ENCODE peak calls at places on chromosome 2, in eight cellular contexts. One of them, this sample, is unnamed.

GRCh38 chr2:174779361-174779928 is 15.2 kb upstream of the CHRNA1 start:
- DNase-seq in sigmoid colon: no peak
- DNase-seq in kidney epithelial cell: no peak
- DNase-seq in A549: no peak
- DNase-seq in foreskin fibroblast: peak
- DNase-seq in uterus: no peak
- DNase-seq in K562: no peak
- DNase-seq in HL-60: no peak
- DNase-seq in this sample: no peak

GRCh38 chr2:46645681-46646162 is 166.4 kb downstream of the TMEM247 start:
- DNase-seq in kidney epithelial cell: no peak
- DNase-seq in uterus: peak
- DNase-seq in A549: no peak
- DNase-seq in sigmoid colon: peak
- DNase-seq in HL-60: no peak
- DNase-seq in K562: no peak
- DNase-seq in foreskin fibroblast: peak
- DNase-seq in this sample: peak

GRCh38 chr2:128300621-128301020 is 18.0 kb downstream of the HS6ST1 start:
- DNase-seq in kidney epithelial cell: no peak
- DNase-seq in sigmoid colon: no peak
- DNase-seq in uterus: no peak
- DNase-seq in HL-60: no peak
- DNase-seq in K562: no peak
- DNase-seq in A549: no peak
- DNase-seq in foreskin fibroblast: no peak
- DNase-seq in this sample: no peak

GRCh38 chr2:179805001-179805400 is 56.4 kb downstream of the ZNF385B start:
- DNase-seq in foreskin fibroblast: no peak
- DNase-seq in uterus: no peak
- DNase-seq in A549: no peak
- DNase-seq in sigmoid colon: no peak
- DNase-seq in kidney epithelial cell: no peak
- DNase-seq in HL-60: no peak
- DNase-seq in K562: no peak
- DNase-seq in this sample: no peak

GRCh38 chr2:84493494-84493893 is 22.8 kb upstream of the DNAH6 start:
- DNase-seq in K562: no peak
- DNase-seq in kidney epithelial cell: no peak
- DNase-seq in A549: no peak
- DNase-seq in foreskin fibroblast: peak
- DNase-seq in HL-60: no peak
- DNase-seq in sigmoid colon: no peak
- DNase-seq in uterus: no peak
- DNase-seq in this sample: peak

GRCh38 chr2:224263571-224264043 is 138.3 kb downstream of the FAM124B start:
- DNase-seq in HL-60: no peak
- DNase-seq in K562: no peak
- DNase-seq in foreskin fibroblast: peak
- DNase-seq in kidney epithelial cell: no peak
- DNase-seq in sigmoid colon: no peak
- DNase-seq in A549: no peak
- DNase-seq in uterus: no peak
- DNase-seq in this sample: peak

GRCh38 chr2:217076651-217077232 is 216.9 kb upstream of the TNP1 start:
- DNase-seq in foreskin fibroblast: no peak
- DNase-seq in kidney epithelial cell: no peak
- DNase-seq in K562: no peak
- DNase-seq in A549: no peak
- DNase-seq in uterus: no peak
- DNase-seq in sigmoid colon: no peak
- DNase-seq in HL-60: no peak
- DNase-seq in this sample: no peak

GRCh38 chr2:202831241-202831997 is 40.1 kb downstream of the ICA1L start:
- DNase-seq in A549: peak
- DNase-seq in HL-60: peak
- DNase-seq in K562: peak
- DNase-seq in foreskin fibroblast: peak
- DNase-seq in kidney epithelial cell: no peak
- DNase-seq in uterus: no peak
- DNase-seq in sigmoid colon: no peak
- DNase-seq in this sample: peak

GRCh38 chr2:127649684-127650040 is 3.7 kb downstream of the GPR17 start:
- DNase-seq in sigmoid colon: peak
- DNase-seq in K562: peak
- DNase-seq in A549: peak
- DNase-seq in kidney epithelial cell: peak
- DNase-seq in HL-60: peak
- DNase-seq in uterus: peak
- DNase-seq in foreskin fibroblast: peak
- DNase-seq in this sample: peak

GRCh38 chr2:225599856-225600255 is 200.3 kb downstream of the NYAP2 start:
- DNase-seq in foreskin fibroblast: no peak
- DNase-seq in K562: no peak
- DNase-seq in sigmoid colon: no peak
- DNase-seq in kidney epithelial cell: no peak
- DNase-seq in uterus: no peak
- DNase-seq in A549: no peak
- DNase-seq in HL-60: no peak
- DNase-seq in this sample: no peak

GRCh38 chr2:200373973-200374416 is 67.5 kb downstream of the SPATS2L start:
- DNase-seq in K562: no peak
- DNase-seq in A549: no peak
- DNase-seq in foreskin fibroblast: no peak
- DNase-seq in HL-60: no peak
- DNase-seq in uterus: no peak
- DNase-seq in sigmoid colon: no peak
- DNase-seq in kidney epithelial cell: no peak
- DNase-seq in this sample: no peak

GRCh38 chr2:188042412-188042811 is 249.3 kb upstream of the GULP1 start:
- DNase-seq in HL-60: no peak
- DNase-seq in sigmoid colon: no peak
- DNase-seq in kidney epithelial cell: peak
- DNase-seq in foreskin fibroblast: peak
- DNase-seq in K562: no peak
- DNase-seq in uterus: no peak
- DNase-seq in A549: no peak
- DNase-seq in this sample: peak

GRCh38 chr2:190534310-190535118 is at the start of gene NEMP2:
- DNase-seq in sigmoid colon: peak
- DNase-seq in A549: peak
- DNase-seq in kidney epithelial cell: no peak
- DNase-seq in uterus: peak
- DNase-seq in K562: peak
- DNase-seq in HL-60: peak
- DNase-seq in foreskin fibroblast: peak
- DNase-seq in this sample: peak

GRCh38 chr2:62313433-62314227 is 117.7 kb downstream of the B3GNT2 start:
- DNase-seq in A549: no peak
- DNase-seq in uterus: no peak
- DNase-seq in K562: no peak
- DNase-seq in foreskin fibroblast: no peak
- DNase-seq in sigmoid colon: no peak
- DNase-seq in HL-60: peak
- DNase-seq in kidney epithelial cell: no peak
- DNase-seq in this sample: no peak

GRCh38 chr2:191957996-191958860 is 111.3 kb upstream of the CAVIN2 start:
- DNase-seq in kidney epithelial cell: no peak
- DNase-seq in uterus: no peak
- DNase-seq in K562: no peak
- DNase-seq in A549: no peak
- DNase-seq in foreskin fibroblast: no peak
- DNase-seq in sigmoid colon: no peak
- DNase-seq in HL-60: no peak
- DNase-seq in this sample: no peak

GRCh38 chr2:23386422-23387220 is 1.6 kb downstream of the KLHL29 start:
- DNase-seq in sigmoid colon: peak
- DNase-seq in A549: peak
- DNase-seq in K562: no peak
- DNase-seq in kidney epithelial cell: no peak
- DNase-seq in HL-60: no peak
- DNase-seq in uterus: peak
- DNase-seq in foreskin fibroblast: no peak
- DNase-seq in this sample: peak

GRCh38 chr2:70851704-70852103 is 16.1 kb upstream of the CD207 start:
- DNase-seq in HL-60: peak
- DNase-seq in K562: no peak
- DNase-seq in sigmoid colon: no peak
- DNase-seq in A549: no peak
- DNase-seq in kidney epithelial cell: no peak
- DNase-seq in uterus: no peak
- DNase-seq in foreskin fibroblast: no peak
- DNase-seq in this sample: no peak

GRCh38 chr2:164785447-164785846 is 56.2 kb downstream of the COBLL1 start:
- DNase-seq in foreskin fibroblast: no peak
- DNase-seq in HL-60: no peak
- DNase-seq in kidney epithelial cell: no peak
- DNase-seq in A549: no peak
- DNase-seq in sigmoid colon: no peak
- DNase-seq in uterus: no peak
- DNase-seq in K562: no peak
- DNase-seq in this sample: no peak

GRCh38 chr2:37561615-37562569 is 109.5 kb downstream of the CDC42EP3 start:
- DNase-seq in HL-60: no peak
- DNase-seq in foreskin fibroblast: peak
- DNase-seq in A549: peak
- DNase-seq in uterus: no peak
- DNase-seq in sigmoid colon: no peak
- DNase-seq in K562: peak
- DNase-seq in kidney epithelial cell: peak
- DNase-seq in this sample: peak

GRCh38 chr2:240131941-240132650 is 4.0 kb downstream of the COPS9 start:
- DNase-seq in sigmoid colon: no peak
- DNase-seq in A549: no peak
- DNase-seq in uterus: no peak
- DNase-seq in kidney epithelial cell: no peak
- DNase-seq in HL-60: no peak
- DNase-seq in foreskin fibroblast: no peak
- DNase-seq in K562: no peak
- DNase-seq in this sample: no peak

GRCh38 chr2:237643582-237643981 is 16.2 kb downstream of the LRRFIP1 start:
- DNase-seq in uterus: no peak
- DNase-seq in A549: no peak
- DNase-seq in foreskin fibroblast: no peak
- DNase-seq in HL-60: no peak
- DNase-seq in K562: no peak
- DNase-seq in sigmoid colon: no peak
- DNase-seq in kidney epithelial cell: no peak
- DNase-seq in this sample: no peak

GRCh38 chr2:175207741-175208438 is 26.4 kb upstream of the ATP5MC3 start:
- DNase-seq in K562: no peak
- DNase-seq in sigmoid colon: no peak
- DNase-seq in kidney epithelial cell: no peak
- DNase-seq in HL-60: no peak
- DNase-seq in A549: no peak
- DNase-seq in foreskin fibroblast: no peak
- DNase-seq in uterus: no peak
- DNase-seq in this sample: no peak

GRCh38 chr2:113133696-113134558 is 6.5 kb downstream of the IL1RN start:
- DNase-seq in sigmoid colon: no peak
- DNase-seq in uterus: no peak
- DNase-seq in A549: no peak
- DNase-seq in kidney epithelial cell: no peak
- DNase-seq in HL-60: no peak
- DNase-seq in K562: no peak
- DNase-seq in foreskin fibroblast: no peak
- DNase-seq in this sample: peak

GRCh38 chr2:120825370-120826259 is 89.9 kb downstream of the GLI2 start:
- DNase-seq in HL-60: no peak
- DNase-seq in A549: no peak
- DNase-seq in kidney epithelial cell: no peak
- DNase-seq in sigmoid colon: peak
- DNase-seq in uterus: no peak
- DNase-seq in K562: no peak
- DNase-seq in foreskin fibroblast: peak
- DNase-seq in this sample: peak
- H3K4me3 ChIP-seq in HL-60: no peak
- H3K4me3 ChIP-seq in A549: no peak
- H3K4me3 ChIP-seq in kidney epithelial cell: no peak
- H3K4me3 ChIP-seq in sigmoid colon: no peak
- H3K4me3 ChIP-seq in uterus: no peak
- H3K4me3 ChIP-seq in K562: no peak
- H3K4me3 ChIP-seq in foreskin fibroblast: no peak
- H3K4me3 ChIP-seq in this sample: no peak

GRCh38 chr2:169693344-169693743 is 861 bp downstream of the CFAP210 start:
- DNase-seq in K562: peak
- DNase-seq in sigmoid colon: no peak
- DNase-seq in foreskin fibroblast: no peak
- DNase-seq in uterus: no peak
- DNase-seq in kidney epithelial cell: no peak
- DNase-seq in A549: no peak
- DNase-seq in HL-60: peak
- DNase-seq in this sample: no peak
- H3K4me3 ChIP-seq in K562: peak
- H3K4me3 ChIP-seq in sigmoid colon: no peak
- H3K4me3 ChIP-seq in foreskin fibroblast: peak
- H3K4me3 ChIP-seq in uterus: peak
- H3K4me3 ChIP-seq in kidney epithelial cell: no peak
- H3K4me3 ChIP-seq in A549: peak
- H3K4me3 ChIP-seq in HL-60: no peak
- H3K4me3 ChIP-seq in this sample: no peak

DNA sequence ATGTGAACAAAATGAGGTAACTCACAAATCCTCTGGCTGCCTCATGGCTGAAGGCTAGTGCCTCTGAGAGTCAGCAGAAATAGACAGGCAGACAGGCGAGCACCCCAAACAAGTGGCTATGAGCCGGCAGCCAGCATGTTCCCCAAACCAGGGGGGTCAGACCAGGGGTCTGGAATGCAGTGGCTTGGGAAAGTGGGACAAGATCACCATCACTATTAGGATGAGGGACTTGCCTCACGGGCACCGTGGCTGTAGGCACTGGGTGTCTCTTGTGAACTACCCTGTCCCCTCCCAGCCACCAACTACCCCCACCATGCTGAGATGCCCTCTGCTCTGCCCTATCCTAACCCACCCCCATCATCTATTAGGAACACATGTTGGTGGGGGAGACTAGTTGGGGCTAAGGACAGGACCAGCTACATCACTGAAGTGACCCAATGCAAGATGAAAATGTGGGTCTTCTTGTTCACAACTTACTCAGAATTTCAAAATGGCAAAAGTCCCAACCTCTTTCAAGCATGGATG is 51.2 kb downstream of the TTC32 start:
- DNase-seq in foreskin fibroblast: no peak
- DNase-seq in uterus: no peak
- DNase-seq in kidney epithelial cell: no peak
- DNase-seq in sigmoid colon: no peak
- DNase-seq in HL-60: no peak
- DNase-seq in K562: no peak
- DNase-seq in A549: no peak
- DNase-seq in this sample: no peak
- H3K4me3 ChIP-seq in foreskin fibroblast: no peak
- H3K4me3 ChIP-seq in uterus: no peak
- H3K4me3 ChIP-seq in kidney epithelial cell: no peak
- H3K4me3 ChIP-seq in sigmoid colon: no peak
- H3K4me3 ChIP-seq in HL-60: no peak
- H3K4me3 ChIP-seq in K562: no peak
- H3K4me3 ChIP-seq in A549: no peak
- H3K4me3 ChIP-seq in this sample: no peak

DNA sequence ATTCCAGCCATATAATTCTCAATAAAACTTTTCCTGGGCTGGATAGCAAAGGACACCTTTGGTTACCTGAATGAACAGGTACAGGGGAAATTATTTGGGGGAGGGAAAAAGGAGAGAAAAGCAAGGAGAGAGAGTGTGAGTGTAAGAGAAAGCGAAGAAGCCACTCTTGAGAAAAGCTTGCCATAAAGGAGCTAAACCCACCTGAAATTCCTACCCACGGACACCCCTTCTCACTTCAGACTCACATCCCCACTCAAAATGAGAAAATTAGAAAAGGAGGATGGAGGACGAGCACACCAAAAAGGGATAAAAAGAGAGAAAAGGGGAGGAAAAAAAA is 354 bp downstream of the ZEB2 start:
- DNase-seq in kidney epithelial cell: no peak
- DNase-seq in HL-60: no peak
- DNase-seq in uterus: no peak
- DNase-seq in sigmoid colon: no peak
- DNase-seq in K562: no peak
- DNase-seq in A549: no peak
- DNase-seq in foreskin fibroblast: no peak
- DNase-seq in this sample: no peak
- H3K4me3 ChIP-seq in kidney epithelial cell: peak
- H3K4me3 ChIP-seq in HL-60: peak
- H3K4me3 ChIP-seq in uterus: peak
- H3K4me3 ChIP-seq in sigmoid colon: peak
- H3K4me3 ChIP-seq in K562: peak
- H3K4me3 ChIP-seq in A549: peak
- H3K4me3 ChIP-seq in foreskin fibroblast: peak
- H3K4me3 ChIP-seq in this sample: peak

This sample was measured in MG63.